ENCODE peak calls at places on chromosomes 5 and 9, in nine cellular contexts. One of them, this sample, is unnamed.

GRCh38 chr5:33422191-33422590 is 18.6 kb upstream of the TARS1 start:
- DNase-seq in GM06990: no peak
- DNase-seq in Calu3: no peak
- DNase-seq in uterus: no peak
- DNase-seq in psoas muscle: no peak
- DNase-seq in Peyer's patch: no peak
- DNase-seq in CD8-positive, alpha-beta T cell: no peak
- DNase-seq in GM13976: no peak
- DNase-seq in GM23338: no peak
- DNase-seq in this sample: no peak

GRCh38 chr5:144102361-144102760 is 68.1 kb downstream of the YIPF5 start:
- DNase-seq in GM06990: no peak
- DNase-seq in Calu3: no peak
- DNase-seq in uterus: no peak
- DNase-seq in psoas muscle: no peak
- DNase-seq in Peyer's patch: no peak
- DNase-seq in CD8-positive, alpha-beta T cell: no peak
- DNase-seq in GM13976: no peak
- DNase-seq in GM23338: no peak
- DNase-seq in this sample: no peak

GRCh38 chr5:35284364-35284763 is 54.1 kb upstream of the PRLR start:
- DNase-seq in GM06990: no peak
- DNase-seq in Calu3: no peak
- DNase-seq in uterus: no peak
- DNase-seq in psoas muscle: no peak
- DNase-seq in Peyer's patch: no peak
- DNase-seq in CD8-positive, alpha-beta T cell: no peak
- DNase-seq in GM13976: no peak
- DNase-seq in GM23338: no peak
- DNase-seq in this sample: no peak

GRCh38 chr9:26975728-26976707 is 19.8 kb downstream of the IFT74 start:
- DNase-seq in GM06990: no peak
- DNase-seq in Calu3: peak; percentile 24
- DNase-seq in uterus: no peak
- DNase-seq in psoas muscle: no peak
- DNase-seq in Peyer's patch: no peak
- DNase-seq in CD8-positive, alpha-beta T cell: no peak
- DNase-seq in GM13976: no peak
- DNase-seq in GM23338: peak; percentile 88
- DNase-seq in this sample: no peak

GRCh38 chr9:6171667-6172066 is 43.9 kb upstream of the IL33 start:
- DNase-seq in GM06990: no peak
- DNase-seq in Calu3: no peak
- DNase-seq in uterus: no peak
- DNase-seq in psoas muscle: no peak
- DNase-seq in Peyer's patch: no peak
- DNase-seq in CD8-positive, alpha-beta T cell: no peak
- DNase-seq in GM13976: no peak
- DNase-seq in GM23338: peak; percentile 52
- DNase-seq in this sample: no peak

GRCh38 chr5:110909950-110910349 is 161.6 kb upstream of the TSLP start:
- DNase-seq in GM06990: no peak
- DNase-seq in Calu3: no peak
- DNase-seq in uterus: no peak
- DNase-seq in psoas muscle: no peak
- DNase-seq in Peyer's patch: no peak
- DNase-seq in CD8-positive, alpha-beta T cell: no peak
- DNase-seq in GM13976: no peak
- DNase-seq in GM23338: no peak
- DNase-seq in this sample: no peak

GRCh38 chr5:3220201-3220600 is 375.4 kb upstream of the IRX1 start:
- DNase-seq in GM06990: no peak
- DNase-seq in Calu3: no peak
- DNase-seq in uterus: no peak
- DNase-seq in psoas muscle: no peak
- DNase-seq in Peyer's patch: no peak
- DNase-seq in CD8-positive, alpha-beta T cell: no peak
- DNase-seq in GM13976: no peak
- DNase-seq in GM23338: no peak
- DNase-seq in this sample: no peak

GRCh38 chr5:52139888-52140580 is 647.7 kb upstream of the ITGA1 start:
- DNase-seq in GM06990: no peak
- DNase-seq in Calu3: no peak
- DNase-seq in uterus: no peak
- DNase-seq in psoas muscle: no peak
- DNase-seq in Peyer's patch: no peak
- DNase-seq in CD8-positive, alpha-beta T cell: no peak
- DNase-seq in GM13976: no peak
- DNase-seq in GM23338: no peak
- DNase-seq in this sample: no peak

GRCh38 chr9:122122468-122122867 is 29.4 kb upstream of the TTLL11 start:
- DNase-seq in GM06990: no peak
- DNase-seq in Calu3: no peak
- DNase-seq in uterus: no peak
- DNase-seq in psoas muscle: no peak
- DNase-seq in Peyer's patch: no peak
- DNase-seq in CD8-positive, alpha-beta T cell: no peak
- DNase-seq in GM13976: no peak
- DNase-seq in GM23338: no peak
- DNase-seq in this sample: no peak

GRCh38 chr5:34751807-34752736 is 86.9 kb upstream of the TTC23L start:
- DNase-seq in GM06990: peak; percentile 32
- DNase-seq in Calu3: no peak
- DNase-seq in uterus: no peak
- DNase-seq in psoas muscle: peak; percentile 34
- DNase-seq in Peyer's patch: no peak
- DNase-seq in CD8-positive, alpha-beta T cell: no peak
- DNase-seq in GM13976: no peak
- DNase-seq in GM23338: peak; percentile 44
- DNase-seq in this sample: no peak

GRCh38 chr5:151577566-151577965 is 13.6 kb downstream of the FAT2 start:
- DNase-seq in GM06990: no peak
- DNase-seq in Calu3: no peak
- DNase-seq in uterus: no peak
- DNase-seq in psoas muscle: no peak
- DNase-seq in Peyer's patch: no peak
- DNase-seq in CD8-positive, alpha-beta T cell: no peak
- DNase-seq in GM13976: no peak
- DNase-seq in GM23338: no peak
- DNase-seq in this sample: no peak

GRCh38 chr5:79157289-79157688 is 45.7 kb downstream of the BHMT start:
- DNase-seq in GM06990: no peak
- DNase-seq in Calu3: no peak
- DNase-seq in uterus: no peak
- DNase-seq in psoas muscle: no peak
- DNase-seq in Peyer's patch: no peak
- DNase-seq in CD8-positive, alpha-beta T cell: no peak
- DNase-seq in GM13976: no peak
- DNase-seq in GM23338: no peak
- DNase-seq in this sample: no peak

DNA sequence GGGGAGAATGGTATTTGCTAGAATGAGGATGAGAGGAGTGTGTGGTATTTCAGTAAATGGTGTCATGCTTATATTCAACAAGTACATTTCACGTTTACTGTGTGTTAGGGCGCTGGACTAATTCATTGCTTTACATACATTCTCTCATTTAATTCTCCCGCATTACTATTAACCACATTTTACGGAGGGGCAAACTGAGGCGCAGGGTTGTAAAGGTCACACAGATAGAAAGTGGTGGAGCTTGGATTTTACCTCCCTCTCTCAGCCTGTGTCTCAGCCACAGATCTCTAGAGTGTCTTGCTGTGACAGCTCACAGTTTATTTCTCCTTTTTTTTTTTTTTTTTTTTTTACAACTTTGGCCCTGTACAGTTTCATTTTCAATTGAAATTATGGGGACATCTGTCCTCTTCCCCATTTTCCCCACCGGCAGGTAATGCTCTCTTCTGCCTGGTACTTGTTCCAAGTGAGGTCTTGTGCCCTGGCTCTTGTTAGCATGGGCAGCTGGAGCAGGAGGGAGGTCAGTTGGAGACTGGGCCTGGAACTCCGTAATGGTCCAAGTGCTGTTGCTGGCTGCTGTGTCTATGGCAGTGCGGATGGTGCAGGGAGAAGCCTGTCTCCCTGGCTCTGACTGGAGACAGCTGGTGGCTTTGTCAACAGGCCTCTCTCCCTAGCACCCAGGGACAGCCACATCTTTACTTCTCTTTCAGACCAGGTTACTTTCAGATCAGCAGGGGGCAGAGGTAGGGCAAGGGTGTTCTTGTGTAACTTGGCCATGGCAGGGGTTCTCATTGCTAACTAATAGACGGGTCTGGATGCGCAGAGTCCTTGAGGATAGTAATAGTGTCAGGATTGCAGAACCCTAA is 20.5 kb upstream of the NDST1 start:
- DNase-seq in GM06990: peak; percentile 41
- DNase-seq in Calu3: no peak
- DNase-seq in uterus: peak; percentile 46
- DNase-seq in psoas muscle: peak; percentile 49
- DNase-seq in Peyer's patch: no peak
- DNase-seq in CD8-positive, alpha-beta T cell: no peak
- DNase-seq in GM13976: no peak
- DNase-seq in GM23338: no peak
- DNase-seq in this sample: peak; percentile 41
- TF ChIP-seq CTCF in GM06990: peak; percentile 32
- TF ChIP-seq CTCF in Calu3: no peak
- TF ChIP-seq CTCF in uterus: no peak
- TF ChIP-seq CTCF in psoas muscle: peak; percentile 13
- TF ChIP-seq CTCF in Peyer's patch: peak; percentile 27
- TF ChIP-seq CTCF in CD8-positive, alpha-beta T cell: no peak
- TF ChIP-seq CTCF in GM13976: peak; percentile 27
- TF ChIP-seq CTCF in GM23338: no peak
- TF ChIP-seq CTCF in this sample: peak; percentile 12

GRCh38 chr5:86986837-86987236 is 280.8 kb upstream of the RASA1 start:
- DNase-seq in GM06990: no peak
- DNase-seq in Calu3: no peak
- DNase-seq in uterus: no peak
- DNase-seq in psoas muscle: no peak
- DNase-seq in Peyer's patch: no peak
- DNase-seq in CD8-positive, alpha-beta T cell: no peak
- DNase-seq in GM13976: no peak
- DNase-seq in GM23338: no peak
- DNase-seq in this sample: no peak
- TF ChIP-seq CTCF in GM06990: peak; percentile 4
- TF ChIP-seq CTCF in Calu3: no peak
- TF ChIP-seq CTCF in uterus: no peak
- TF ChIP-seq CTCF in psoas muscle: no peak
- TF ChIP-seq CTCF in Peyer's patch: no peak
- TF ChIP-seq CTCF in CD8-positive, alpha-beta T cell: peak; percentile 12
- TF ChIP-seq CTCF in GM13976: peak; percentile 1
- TF ChIP-seq CTCF in GM23338: peak; percentile 30
- TF ChIP-seq CTCF in this sample: no peak

GRCh38 chr5:54148062-54148461 is 162.3 kb downstream of the ARL15 start:
- DNase-seq in GM06990: no peak
- DNase-seq in Calu3: no peak
- DNase-seq in uterus: no peak
- DNase-seq in psoas muscle: no peak
- DNase-seq in Peyer's patch: no peak
- DNase-seq in CD8-positive, alpha-beta T cell: no peak
- DNase-seq in GM13976: no peak
- DNase-seq in GM23338: no peak
- DNase-seq in this sample: no peak
- TF ChIP-seq CTCF in GM06990: no peak
- TF ChIP-seq CTCF in Calu3: no peak
- TF ChIP-seq CTCF in uterus: no peak
- TF ChIP-seq CTCF in psoas muscle: no peak
- TF ChIP-seq CTCF in Peyer's patch: no peak
- TF ChIP-seq CTCF in CD8-positive, alpha-beta T cell: no peak
- TF ChIP-seq CTCF in GM13976: no peak
- TF ChIP-seq CTCF in GM23338: no peak
- TF ChIP-seq CTCF in this sample: no peak

DNA sequence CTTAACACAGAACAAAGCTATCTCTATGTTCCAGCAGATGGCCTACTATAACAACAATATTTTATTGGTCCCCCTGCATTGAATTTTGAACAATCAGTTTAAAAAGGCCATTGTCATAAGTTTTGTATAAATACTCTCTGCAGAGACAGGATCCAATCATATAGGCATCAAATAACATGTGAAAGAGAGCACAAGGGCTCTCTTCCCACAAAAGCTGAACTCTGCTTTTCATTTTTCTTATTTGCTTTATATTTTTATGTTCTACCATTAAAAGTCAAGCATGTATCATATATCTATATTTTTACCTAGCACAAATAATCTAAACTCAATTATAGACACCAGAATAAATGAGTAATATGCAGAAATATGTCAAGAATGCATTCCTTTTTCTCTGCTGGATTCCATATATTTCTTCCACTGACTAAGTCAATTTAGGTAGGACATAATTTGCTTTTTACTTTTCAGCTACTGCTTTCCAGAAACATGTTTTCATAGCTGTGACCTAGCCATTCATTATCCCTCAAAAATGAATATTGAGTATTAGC is 143.6 kb downstream of the CDH9 start:
- DNase-seq in GM06990: no peak
- DNase-seq in Calu3: no peak
- DNase-seq in uterus: no peak
- DNase-seq in psoas muscle: no peak
- DNase-seq in Peyer's patch: no peak
- DNase-seq in CD8-positive, alpha-beta T cell: no peak
- DNase-seq in GM13976: no peak
- DNase-seq in GM23338: no peak
- DNase-seq in this sample: no peak
- TF ChIP-seq CTCF in GM06990: no peak
- TF ChIP-seq CTCF in Calu3: no peak
- TF ChIP-seq CTCF in uterus: no peak
- TF ChIP-seq CTCF in psoas muscle: no peak
- TF ChIP-seq CTCF in Peyer's patch: no peak
- TF ChIP-seq CTCF in CD8-positive, alpha-beta T cell: no peak
- TF ChIP-seq CTCF in GM13976: no peak
- TF ChIP-seq CTCF in GM23338: no peak
- TF ChIP-seq CTCF in this sample: no peak

DNA sequence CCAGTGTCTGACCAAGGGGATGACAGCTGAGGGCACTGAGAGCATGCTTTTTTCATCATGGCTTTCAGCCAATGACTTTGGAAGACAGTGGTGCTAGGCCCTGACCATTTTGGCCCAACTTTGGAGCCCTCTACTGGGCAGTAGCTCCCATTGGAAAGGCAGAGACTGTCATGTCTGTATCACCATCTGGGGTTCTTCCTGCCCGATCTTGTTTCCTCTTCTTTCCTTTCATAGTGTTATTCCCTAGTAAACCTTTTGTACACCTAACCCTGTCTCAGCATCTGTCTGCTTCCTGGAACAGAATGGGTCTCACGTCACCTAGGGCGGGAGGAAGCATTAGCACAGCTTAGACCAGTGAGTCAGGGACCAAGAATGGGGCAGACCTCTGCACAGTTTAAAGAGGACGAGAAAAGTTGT is 97.4 kb upstream of the MAST4 start:
- DNase-seq in GM06990: no peak
- DNase-seq in Calu3: no peak
- DNase-seq in uterus: no peak
- DNase-seq in psoas muscle: no peak
- DNase-seq in Peyer's patch: no peak
- DNase-seq in CD8-positive, alpha-beta T cell: no peak
- DNase-seq in GM13976: peak; percentile 20
- DNase-seq in GM23338: peak; percentile 11
- DNase-seq in this sample: peak; percentile 21
- TF ChIP-seq CTCF in GM06990: peak; percentile 24
- TF ChIP-seq CTCF in Calu3: no peak
- TF ChIP-seq CTCF in uterus: no peak
- TF ChIP-seq CTCF in psoas muscle: no peak
- TF ChIP-seq CTCF in Peyer's patch: no peak
- TF ChIP-seq CTCF in CD8-positive, alpha-beta T cell: no peak
- TF ChIP-seq CTCF in GM13976: peak; percentile 37
- TF ChIP-seq CTCF in GM23338: peak; percentile 32
- TF ChIP-seq CTCF in this sample: peak; percentile 21

GRCh38 chr9:2800385-2801179 is 43.3 kb downstream of the PUM3 start:
- DNase-seq in GM06990: no peak
- DNase-seq in Calu3: no peak
- DNase-seq in uterus: no peak
- DNase-seq in psoas muscle: no peak
- DNase-seq in Peyer's patch: no peak
- DNase-seq in CD8-positive, alpha-beta T cell: no peak
- DNase-seq in GM13976: no peak
- DNase-seq in GM23338: no peak
- DNase-seq in this sample: no peak
- TF ChIP-seq CTCF in GM06990: peak; percentile 5
- TF ChIP-seq CTCF in Calu3: no peak
- TF ChIP-seq CTCF in uterus: peak; percentile 7
- TF ChIP-seq CTCF in psoas muscle: peak; percentile 16
- TF ChIP-seq CTCF in Peyer's patch: peak; percentile 19
- TF ChIP-seq CTCF in CD8-positive, alpha-beta T cell: no peak
- TF ChIP-seq CTCF in GM13976: no peak
- TF ChIP-seq CTCF in GM23338: peak; percentile 33
- TF ChIP-seq CTCF in this sample: no peak

This sample was measured in GM10248.